ENCODE peak calls at places on chromosomes 16 and 17, in eight cellular contexts. F is esophagus squamous epithelium, B is mucosa of descending colon, P is AG09309, T is Panc1, Y is endodermal cell, H is cardiac fibroblast, U is ascending aorta. A is an unnamed sample.

GRCh38 chr17:74274060-74274702 is at the start of gene DNAI2:
- DNase-seq in F (no peak), B (peak), P (no peak), T (no peak), Y (peak), H (no peak), U (no peak), A (no peak)

GRCh38 chr17:18966831-18967624 is 15.1 kb downstream of the SLC5A10 start:
- DNase-seq in F (no peak), B (peak), P (no peak), T (no peak), Y (peak), H (peak), U (no peak), A (no peak)

GRCh38 chr16:2483160-2483559 is 8.2 kb downstream of the TBC1D24 start:
- DNase-seq in F (no peak), B (no peak), P (no peak), T (no peak), Y (no peak), H (no peak), U (no peak), A (no peak)

GRCh38 chr16:69351309-69352027 is at the start of gene TMED6:
- DNase-seq in F (no peak), B (peak), P (no peak), T (no peak), Y (no peak), H (no peak), U (no peak), A (no peak)

GRCh38 chr16:48203974-48204824 is 39.9 kb upstream of the LONP2 start:
- DNase-seq in F (no peak), B (no peak), P (no peak), T (no peak), Y (no peak), H (no peak), U (no peak), A (no peak)

GRCh38 chr17:15377608-15378007 is 36.2 kb upstream of the TEKT3 start:
- DNase-seq in F (no peak), B (no peak), P (peak), T (no peak), Y (peak), H (peak), U (no peak), A (no peak)

GRCh38 chr16:89892635-89893034 is 19.2 kb downstream of the TCF25 start:
- DNase-seq in F (no peak), B (no peak), P (no peak), T (no peak), Y (no peak), H (no peak), U (no peak), A (no peak)

GRCh38 chr16:12546918-12547607 is 256.6 kb downstream of the CPPED1 start:
- DNase-seq in F (no peak), B (no peak), P (no peak), T (no peak), Y (no peak), H (no peak), U (no peak), A (no peak)

GRCh38 chr16:23296994-23297393 is 5.1 kb upstream of the SCNN1B start:
- DNase-seq in F (no peak), B (no peak), P (no peak), T (no peak), Y (peak), H (no peak), U (no peak), A (no peak)

GRCh38 chr16:85782476-85782875 is 16.9 kb downstream of the EMC8 start:
- DNase-seq in F (no peak), B (no peak), P (no peak), T (no peak), Y (no peak), H (no peak), U (no peak), A (no peak)

GRCh38 chr17:65182233-65182632 is 45.1 kb downstream of the RGS9 start:
- DNase-seq in F (no peak), B (no peak), P (no peak), T (no peak), Y (peak), H (no peak), U (no peak), A (no peak)

GRCh38 chr17:7393613-7394451 is 493 bp downstream of the PLSCR3 start:
- DNase-seq in F (no peak), B (peak), P (no peak), T (no peak), Y (peak), H (no peak), U (no peak), A (no peak)

GRCh38 chr16:21656795-21657768 is 4.7 kb upstream of the IGSF6 start:
- DNase-seq in F (no peak), B (no peak), P (no peak), T (no peak), Y (peak), H (peak), U (no peak), A (peak)

GRCh38 chr17:21029032-21029431 is 13.8 kb downstream of the USP22 start:
- DNase-seq in F (no peak), B (no peak), P (peak), T (no peak), Y (peak), H (peak), U (no peak), A (no peak)

GRCh38 chr16:30778549-30779244 is 8.3 kb downstream of the ZNF629 start:
- DNase-seq in F (no peak), B (no peak), P (no peak), T (no peak), Y (peak), H (peak), U (no peak), A (no peak)

GRCh38 chr16:54506691-54507090 is 220.1 kb upstream of the IRX3 start:
- DNase-seq in F (no peak), B (no peak), P (no peak), T (no peak), Y (no peak), H (peak), U (no peak), A (no peak)

GRCh38 chr17:10316986-10317834 is 55.6 kb downstream of the MYH13 start:
- DNase-seq in F (no peak), B (peak), P (no peak), T (no peak), Y (peak), H (peak), U (no peak), A (no peak)

GRCh38 chr16:68083861-68084503 is 1.2 kb upstream of the NFATC3 start:
- DNase-seq in F (peak), B (no peak), P (no peak), T (no peak), Y (no peak), H (peak), U (no peak), A (no peak)

GRCh38 chr17:7010523-7010922 is 1.9 kb upstream of the RNASEK start:
- DNase-seq in F (no peak), B (no peak), P (no peak), T (no peak), Y (no peak), H (no peak), U (no peak), A (no peak)

GRCh38 chr17:34252138-34252889 is 2.8 kb upstream of the CCL2 start:
- DNase-seq in F (no peak), B (peak), P (peak), T (no peak), Y (peak), H (peak), U (peak), A (no peak)

GRCh38 chr17:78817123-78817522 is 23.5 kb downstream of the USP36 start:
- DNase-seq in F (no peak), B (no peak), P (no peak), T (no peak), Y (no peak), H (no peak), U (no peak), A (no peak)

GRCh38 chr16:9802160-9802559 is 380.1 kb downstream of the GRIN2A start:
- DNase-seq in F (no peak), B (no peak), P (no peak), T (no peak), Y (no peak), H (no peak), U (no peak), A (no peak)

GRCh38 chr16:72821551-72821950 is 226.4 kb downstream of the ZFHX3 start:
- DNase-seq in F (no peak), B (no peak), P (no peak), T (no peak), Y (no peak), H (no peak), U (no peak), A (no peak)

GRCh38 chr17:72145972-72146755 is 25.3 kb downstream of the SOX9 start:
- DNase-seq in F (no peak), B (no peak), P (no peak), T (no peak), Y (no peak), H (no peak), U (no peak), A (no peak)
- H3K4me3 ChIP-seq in F (no peak), B (no peak), P (no peak), T (no peak), Y (no peak), H (no peak), U (no peak), A (no peak)

GRCh38 chr17:44987883-44988195 is 19.7 kb upstream of the C1QL1 start:
- DNase-seq in F (no peak), B (no peak), P (no peak), T (no peak), Y (no peak), H (no peak), U (no peak), A (no peak)

GRCh38 chr17:44989552-44990138 is 21.5 kb upstream of the C1QL1 start:
- DNase-seq in F (no peak), B (no peak), P (no peak), T (no peak), Y (peak), H (no peak), U (no peak), A (no peak)

GRCh38 chr17:44988256-44988942 is 20.3 kb upstream of the C1QL1 start:
- DNase-seq in F (no peak), B (no peak), P (no peak), T (no peak), Y (no peak), H (no peak), U (no peak), A (no peak)

GRCh38 chr17:44990994-44991393 is 22.9 kb upstream of the C1QL1 start:
- DNase-seq in F (no peak), B (no peak), P (no peak), T (no peak), Y (no peak), H (no peak), U (no peak), A (no peak)

GRCh38 chr17:44987194-44987882 is 19.2 kb upstream of the C1QL1 start:
- DNase-seq in F (no peak), B (no peak), P (no peak), T (no peak), Y (peak), H (no peak), U (no peak), A (no peak)
- H3K4me3 ChIP-seq in F (no peak), B (no peak), P (no peak), T (no peak), Y (no peak), H (no peak), U (no peak), A (no peak)

DNA sequence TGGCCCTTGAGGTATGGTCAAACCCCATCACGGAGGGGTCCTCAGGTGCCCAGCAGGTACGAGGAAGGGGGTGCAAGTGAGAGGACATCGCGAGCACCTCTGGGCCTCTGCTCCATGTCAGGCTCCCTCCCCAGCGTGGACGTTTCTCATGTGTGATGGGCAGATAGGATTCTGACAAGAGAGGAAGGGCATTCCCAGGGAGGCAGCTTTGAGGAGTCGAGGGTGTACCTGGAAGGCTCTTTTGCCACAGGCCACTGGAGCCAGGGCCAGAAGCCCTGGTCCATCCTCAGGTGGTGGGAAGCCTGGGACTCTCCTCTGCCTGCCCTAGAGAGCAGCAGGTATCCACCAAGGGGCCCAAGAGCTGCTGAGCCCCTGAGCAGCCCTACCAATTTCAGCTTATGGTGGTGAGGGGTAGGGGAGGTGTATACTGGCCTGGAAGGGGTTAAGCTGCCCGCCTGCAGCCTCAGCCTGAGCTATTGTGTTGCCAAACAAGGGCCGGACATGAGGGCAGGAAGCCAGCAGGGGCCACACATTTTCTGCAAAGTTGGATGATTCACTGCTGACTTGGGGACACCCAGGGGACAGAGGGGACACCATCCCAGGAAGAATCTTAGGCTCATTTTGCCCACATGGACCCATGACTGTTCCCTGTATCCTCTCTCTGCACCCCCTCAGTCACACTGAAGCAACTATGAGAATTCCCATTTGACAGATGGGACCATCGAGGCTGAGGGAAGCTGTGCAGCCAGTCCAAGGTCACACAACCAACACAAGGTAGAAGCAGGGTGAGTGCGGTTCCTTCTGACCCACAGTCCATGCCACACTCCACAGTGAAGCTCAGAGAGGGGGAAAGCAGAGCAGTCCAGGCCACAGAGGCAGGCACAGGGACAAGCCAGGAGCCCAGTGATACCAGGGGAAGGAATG is 1.7 kb downstream of the CDH5 start:
- DNase-seq in F (no peak), B (no peak), P (no peak), T (no peak), Y (peak), H (no peak), U (no peak), A (no peak)
- H3K4me3 ChIP-seq in F (peak), B (no peak), P (no peak), T (no peak), Y (no peak), H (peak), U (peak), A (no peak)

GRCh38 chr17:81901167-81902022 is 643 bp upstream of the NPB start:
- DNase-seq in F (no peak), B (no peak), P (no peak), T (no peak), Y (no peak), H (no peak), U (no peak), A (no peak)
- H3K4me3 ChIP-seq in F (peak), B (no peak), P (peak), T (no peak), Y (no peak), H (peak), U (peak), A (no peak)

GRCh38 chr17:76476736-76477135 is 9.3 kb downstream of the AANAT start:
- DNase-seq in F (no peak), B (no peak), P (no peak), T (no peak), Y (no peak), H (no peak), U (no peak), A (no peak)

GRCh38 chr17:76473541-76473985 is 6.2 kb downstream of the AANAT start:
- DNase-seq in F (no peak), B (no peak), P (no peak), T (no peak), Y (peak), H (no peak), U (no peak), A (no peak)

GRCh38 chr17:76474238-76474637 is 6.8 kb downstream of the AANAT start:
- DNase-seq in F (no peak), B (no peak), P (no peak), T (no peak), Y (no peak), H (no peak), U (no peak), A (no peak)

GRCh38 chr17:76474894-76475293 is 7.5 kb downstream of the AANAT start:
- DNase-seq in F (no peak), B (no peak), P (no peak), T (no peak), Y (no peak), H (no peak), U (no peak), A (no peak)

DNA sequence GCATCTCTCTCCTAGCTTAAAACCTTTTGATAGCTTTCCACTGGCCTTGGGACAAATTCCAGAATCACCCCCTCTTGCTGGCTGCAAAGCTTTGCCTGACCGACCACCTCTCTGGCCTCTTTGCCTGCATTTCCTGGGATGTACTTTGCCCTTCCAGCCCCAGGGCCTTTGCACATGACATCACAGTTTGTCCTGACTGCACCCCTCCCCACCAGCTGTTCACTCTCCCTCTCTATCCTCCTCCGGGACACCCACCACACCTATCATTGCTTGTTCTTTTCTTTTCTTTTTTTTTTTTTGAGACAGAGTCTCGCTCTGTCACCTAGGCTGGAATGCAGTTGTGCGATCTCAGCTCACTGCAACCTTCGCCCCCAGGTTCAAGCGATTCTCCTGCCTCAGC is 7.9 kb downstream of the AANAT start:
- DNase-seq in F (no peak), B (no peak), P (no peak), T (no peak), Y (no peak), H (no peak), U (no peak), A (no peak)
- H3K4me3 ChIP-seq in F (no peak), B (no peak), P (no peak), T (no peak), Y (no peak), H (no peak), U (no peak), A (no peak)

GRCh38 chr17:28988475-28988874 is 17.4 kb downstream of the SEZ6 start:
- DNase-seq in F (no peak), B (no peak), P (no peak), T (no peak), Y (no peak), H (no peak), U (no peak), A (no peak)

GRCh38 chr17:28989028-28989427 is 16.8 kb downstream of the SEZ6 start:
- DNase-seq in F (no peak), B (no peak), P (no peak), T (no peak), Y (no peak), H (no peak), U (no peak), A (no peak)

GRCh38 chr17:28983286-28984240 is 22.3 kb downstream of the SEZ6 start:
- DNase-seq in F (no peak), B (no peak), P (no peak), T (no peak), Y (no peak), H (no peak), U (no peak), A (no peak)

GRCh38 chr17:28986714-28987367 is 19.0 kb downstream of the SEZ6 start:
- DNase-seq in F (no peak), B (no peak), P (no peak), T (no peak), Y (no peak), H (no peak), U (no peak), A (no peak)

DNA sequence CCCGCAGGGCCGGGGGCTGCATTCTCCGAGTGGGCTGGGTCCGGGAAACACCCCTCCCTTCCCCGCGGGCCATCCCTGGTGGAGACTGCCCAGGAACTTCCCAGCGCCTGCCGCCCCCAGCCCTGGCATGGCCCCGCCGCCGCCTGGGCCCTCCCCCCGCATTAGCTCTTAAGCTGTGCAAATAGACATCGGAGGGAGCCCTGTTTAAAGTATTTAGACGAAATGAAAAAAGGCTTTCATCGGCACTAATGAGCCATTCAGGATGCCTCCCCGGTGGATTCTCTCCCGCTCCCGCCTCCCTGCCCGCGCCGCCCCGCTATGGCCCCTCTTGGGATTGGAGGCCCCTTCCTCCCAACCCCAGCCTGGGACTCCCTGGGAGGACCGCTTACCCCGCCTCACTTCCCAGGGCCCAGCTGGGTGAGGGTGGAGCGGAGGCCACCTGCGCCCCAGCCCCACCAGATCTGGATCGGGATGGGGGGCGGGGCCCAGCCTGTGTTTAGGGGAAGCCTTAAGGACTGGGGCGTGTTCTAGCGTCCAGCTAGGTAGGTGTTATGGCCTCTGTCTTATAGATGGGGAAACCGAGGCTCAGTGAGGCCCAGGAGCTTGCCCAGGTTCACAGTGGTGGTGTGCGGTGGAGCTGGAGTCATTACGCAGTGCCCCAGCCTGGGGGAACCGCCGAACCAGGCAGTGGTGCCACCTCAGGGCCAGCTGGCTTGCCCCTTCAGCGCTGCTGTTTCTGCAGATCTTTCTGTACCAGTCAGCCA is 19.7 kb downstream of the SEZ6 start:
- DNase-seq in F (no peak), B (no peak), P (no peak), T (no peak), Y (peak), H (no peak), U (no peak), A (no peak)
- H3K4me3 ChIP-seq in F (no peak), B (no peak), P (no peak), T (no peak), Y (no peak), H (no peak), U (no peak), A (no peak)

DNA sequence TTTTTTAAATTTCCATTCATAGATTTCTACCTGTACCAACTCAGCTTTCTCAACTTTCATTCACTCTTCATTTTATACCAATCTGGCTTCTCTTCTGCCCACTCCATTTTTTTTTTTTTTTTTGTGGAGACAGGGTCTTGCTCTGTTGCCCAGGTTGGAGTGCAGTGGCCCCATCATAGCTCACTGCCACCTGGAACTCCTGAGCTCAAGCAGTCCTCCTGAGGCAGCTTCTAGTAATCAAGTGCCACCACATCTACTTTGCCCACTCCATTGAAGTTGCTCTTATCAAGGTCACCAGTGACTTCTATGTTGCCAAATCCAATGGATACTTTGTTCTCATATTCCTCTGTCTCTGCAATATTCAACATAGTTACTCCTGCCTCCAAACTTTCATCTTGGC is 1.7 kb downstream of the SUPT6H start:
- DNase-seq in F (no peak), B (no peak), P (no peak), T (no peak), Y (no peak), H (no peak), U (no peak), A (no peak)
- H3K4me3 ChIP-seq in F (no peak), B (no peak), P (peak), T (no peak), Y (peak), H (no peak), U (no peak), A (no peak)

GRCh38 chr16:50121721-50122445 is 31.2 kb upstream of the TENT4B start:
- DNase-seq in F (no peak), B (no peak), P (no peak), T (no peak), Y (no peak), H (no peak), U (no peak), A (no peak)
- H3K4me3 ChIP-seq in F (no peak), B (no peak), P (no peak), T (no peak), Y (no peak), H (no peak), U (no peak), A (no peak)

A was measured in keratinocyte.